ENCODE peak calls at places on chromosome 10, in seven cellular contexts. A is Panc1, F is nephron progenitor cell, P is epithelial cell of esophagus, B is glutamatergic neuron, K is colonic mucosa, C is cardiac fibroblast. W is an unnamed sample.

GRCh38 chr10:50397312-50398140 is 146.2 kb upstream of the ASAH2 start:
- DNase-seq in A (no peak), F (no peak), P (no peak), B (no peak), K (no peak), C (no peak), W (no peak)

GRCh38 chr10:48194830-48195229 is 79.7 kb downstream of the FRMPD2 start:
- DNase-seq in A (no peak), F (no peak), P (no peak), B (no peak), K (peak; percentile 66), C (no peak), W (no peak)

GRCh38 chr10:88565072-88565471 is 18.0 kb downstream of the RNLS start:
- DNase-seq in A (no peak), F (no peak), P (peak; percentile 40), B (no peak), K (no peak), C (peak; percentile 71), W (no peak)

GRCh38 chr10:33196710-33197406 is 137.6 kb downstream of the NRP1 start:
- DNase-seq in A (no peak), F (peak; percentile 6), P (no peak), B (no peak), K (peak; percentile 29), C (no peak), W (no peak)

GRCh38 chr10:75146780-75147179 is 35.3 kb downstream of the SAMD8 start:
- DNase-seq in A (no peak), F (no peak), P (peak; percentile 69), B (no peak), K (no peak), C (no peak), W (no peak)

GRCh38 chr10:84706875-84707274 is 378.5 kb downstream of the CCSER2 start:
- DNase-seq in A (no peak), F (no peak), P (peak; percentile 76), B (no peak), K (no peak), C (no peak), W (no peak)

GRCh38 chr10:127964644-127965043 is 57.7 kb downstream of the PTPRE start:
- DNase-seq in A (no peak), F (no peak), P (no peak), B (no peak), K (no peak), C (no peak), W (no peak)

GRCh38 chr10:62817120-62817762 is 1.1 kb upstream of the EGR2 start:
- DNase-seq in A (no peak), F (peak; percentile 55), P (peak; percentile 34), B (peak; percentile 47), K (peak; percentile 56), C (no peak), W (peak; percentile 26)

GRCh38 chr10:125707852-125708468 is 11.5 kb upstream of the EDRF1 start:
- DNase-seq in A (no peak), F (no peak), P (peak; percentile 60), B (no peak), K (no peak), C (peak; percentile 5), W (no peak)

GRCh38 chr10:71623098-71623985 is 96.2 kb downstream of the C10orf105 start:
- DNase-seq in A (no peak), F (peak; percentile 25), P (peak; percentile 22), B (no peak), K (no peak), C (peak; percentile 15), W (peak; percentile 28)

GRCh38 chr10:118447478-118447877 is 105.4 kb upstream of the FAM204A start:
- DNase-seq in A (no peak), F (no peak), P (peak; percentile 26), B (no peak), K (peak; percentile 67), C (peak; percentile 14), W (no peak)

GRCh38 chr10:7260412-7260900 is 150.4 kb downstream of the SFMBT2 start:
- DNase-seq in A (no peak), F (peak; percentile 17), P (peak; percentile 54), B (no peak), K (peak; percentile 39), C (peak; percentile 74), W (no peak)

GRCh38 chr10:22958338-22958737 is 30.5 kb downstream of the ARMC3 start:
- DNase-seq in A (no peak), F (no peak), P (peak; percentile 59), B (no peak), K (no peak), C (peak; percentile 74), W (no peak)

DNA sequence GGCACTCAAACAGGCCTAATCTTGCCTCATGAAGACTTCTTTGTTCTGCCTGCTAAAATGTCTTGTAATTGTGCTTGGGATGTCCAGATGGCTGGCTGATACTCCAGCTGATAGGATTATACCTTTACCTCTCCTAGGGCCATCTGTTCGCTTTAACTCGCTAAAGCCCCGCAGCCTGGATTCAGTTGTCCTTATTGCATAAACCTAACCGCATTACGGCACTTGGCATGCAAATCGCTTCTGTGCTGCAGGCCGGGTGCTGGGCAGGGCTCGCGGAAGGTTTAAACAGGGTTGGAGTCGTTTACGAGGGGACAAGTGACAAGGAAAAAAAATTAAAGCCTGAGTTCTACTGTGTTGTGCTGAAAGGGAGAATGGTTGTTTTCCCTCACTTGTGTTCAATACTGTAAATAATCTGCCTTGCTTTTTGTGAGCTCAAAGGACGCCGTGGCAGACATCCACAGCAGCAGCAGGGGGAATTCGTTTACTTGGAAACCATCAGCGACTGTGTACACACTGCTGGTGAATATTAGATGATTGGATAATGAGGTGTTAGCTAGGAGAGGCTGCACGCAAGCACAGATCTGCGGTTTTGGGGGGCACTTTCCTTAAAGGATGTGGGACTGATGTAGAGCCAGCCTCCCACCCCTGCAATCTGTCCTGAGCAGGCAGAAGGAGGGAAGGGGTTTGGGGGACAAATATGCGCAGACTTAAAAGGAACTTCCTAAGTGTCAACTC is 93.0 kb downstream of the EBF3 start:
- DNase-seq in A (no peak), F (no peak), P (no peak), B (peak; percentile 70), K (no peak), C (no peak), W (no peak)
- TF ChIP-seq CTCF in A (no peak), F (no peak), P (no peak), B (no peak), K (no peak), C (no peak), W (no peak)

DNA sequence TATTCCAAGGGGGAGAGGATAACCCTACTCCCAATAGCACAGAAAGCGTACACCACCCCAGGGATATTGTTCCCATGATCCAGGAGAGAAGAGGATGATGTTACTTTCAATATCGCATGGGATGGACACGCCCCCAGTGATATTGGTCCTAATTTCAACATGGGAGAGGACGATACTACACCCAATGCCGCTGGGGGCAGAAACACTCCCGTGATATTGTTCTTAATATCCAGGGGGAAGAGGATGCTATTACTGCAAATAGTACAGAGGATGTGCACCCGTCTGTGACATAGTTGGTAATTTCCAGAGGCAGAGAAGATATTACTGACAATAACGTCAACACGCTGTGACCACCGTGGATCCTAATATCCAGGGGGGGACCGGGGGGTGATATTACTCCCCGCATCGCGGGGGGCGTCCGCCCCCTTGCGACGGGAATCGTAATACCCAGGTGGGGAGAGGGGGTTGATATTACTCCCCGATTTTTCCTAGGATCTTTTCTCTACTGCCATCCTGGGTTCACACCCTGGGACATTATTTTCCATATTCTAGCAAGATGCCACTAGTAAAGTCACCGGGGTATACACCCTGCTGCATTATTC is 16.6 kb downstream of the MEIG1 start:
- DNase-seq in A (no peak), F (no peak), P (no peak), B (no peak), K (no peak), C (no peak), W (no peak)
- TF ChIP-seq CTCF in A (peak; percentile 47), F (no peak), P (no peak), B (no peak), K (no peak), C (peak; percentile 14), W (peak; percentile 16)

DNA sequence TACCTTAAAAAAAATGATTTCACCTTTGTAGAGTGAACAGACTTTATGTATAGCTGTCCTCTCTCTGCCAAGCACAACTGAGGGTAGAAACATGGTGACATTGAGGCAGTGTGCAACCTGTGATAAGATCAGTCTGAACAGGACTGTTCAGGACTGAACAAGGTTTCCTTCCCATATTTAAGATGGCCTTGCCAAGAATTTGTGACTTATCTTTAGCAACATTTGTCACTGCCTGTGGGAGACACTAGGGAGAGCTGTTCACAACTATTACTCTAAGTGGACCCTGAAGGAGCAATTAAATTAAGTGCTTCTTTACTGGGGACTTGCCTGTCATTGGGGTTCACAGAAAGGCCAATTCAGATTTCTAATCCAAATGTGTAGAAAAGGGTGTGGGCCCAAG is 6.7 kb downstream of the OR13A1 start:
- DNase-seq in A (no peak), F (no peak), P (no peak), B (no peak), K (no peak), C (no peak), W (no peak)
- TF ChIP-seq CTCF in A (no peak), F (peak; percentile 9), P (no peak), B (no peak), K (no peak), C (no peak), W (no peak)

DNA sequence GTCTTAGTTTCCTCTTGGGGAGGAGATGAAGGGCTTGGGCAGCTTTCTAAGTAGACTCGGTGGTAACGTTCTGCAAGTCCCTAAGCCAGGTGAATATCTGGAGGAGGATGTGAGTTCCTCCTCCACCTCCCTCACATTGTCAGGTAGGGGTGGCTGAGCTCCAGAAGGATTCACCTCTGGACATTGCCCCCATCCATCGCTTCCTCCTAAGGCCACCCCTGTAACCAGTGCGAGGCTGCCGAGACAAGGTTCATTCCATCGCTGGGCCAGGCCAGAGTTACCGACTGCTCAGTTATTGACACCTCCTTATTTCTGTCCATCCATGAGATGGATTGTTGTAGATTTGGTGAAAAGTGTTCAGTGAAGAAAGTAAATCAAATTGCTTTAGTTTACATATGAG is 334.1 kb upstream of the KLF6 start:
- DNase-seq in A (no peak), F (no peak), P (no peak), B (no peak), K (no peak), C (no peak), W (no peak)
- TF ChIP-seq CTCF in A (no peak), F (no peak), P (no peak), B (no peak), K (no peak), C (no peak), W (no peak)